ENCODE peak calls at places on chromosomes 4 and X, in eight cellular contexts. R, Q, X, T, M, Y, E and K are unnamed samples.

GRCh38 chr4:15982833-15983528 is 20.0 kb upstream of the FGFBP2 start:
- DNase-seq in R (no peak), Q (peak), X (no peak), T (no peak), M (no peak), Y (peak), E (no peak), K (no peak)

GRCh38 chrX:45824471-45824870 is 623.8 kb upstream of the DIPK2B start:
- DNase-seq in R (peak), Q (peak), X (no peak), T (no peak), M (peak), Y (peak), E (peak), K (no peak)

GRCh38 chrX:133307637-133308485 is 89.7 kb upstream of the TFDP3 start:
- DNase-seq in R (no peak), Q (no peak), X (no peak), T (no peak), M (no peak), Y (no peak), E (no peak), K (no peak)

GRCh38 chr4:1569461-1570151 is 114.5 kb downstream of the FAM53A start:
- DNase-seq in R (no peak), Q (no peak), X (no peak), T (no peak), M (no peak), Y (no peak), E (no peak), K (no peak)

GRCh38 chr4:124806403-124806802 is 93.9 kb upstream of the ANKRD50 start:
- DNase-seq in R (no peak), Q (no peak), X (no peak), T (no peak), M (no peak), Y (peak), E (no peak), K (no peak)

GRCh38 chrX:87517571-87518141 is at the start of gene KLHL4:
- DNase-seq in R (no peak), Q (peak), X (no peak), T (no peak), M (no peak), Y (peak), E (peak), K (peak)

GRCh38 chrX:23341452-23341851 is 6.8 kb downstream of the PTCHD1 start:
- DNase-seq in R (no peak), Q (no peak), X (no peak), T (no peak), M (no peak), Y (no peak), E (no peak), K (no peak)

GRCh38 chr4:181224826-181225225 is 1018.4 kb upstream of the TENM3 start:
- DNase-seq in R (no peak), Q (no peak), X (no peak), T (no peak), M (no peak), Y (no peak), E (no peak), K (no peak)

GRCh38 chr4:2436301-2436700 is 17.5 kb downstream of the CFAP99 start:
- DNase-seq in R (no peak), Q (no peak), X (no peak), T (no peak), M (no peak), Y (no peak), E (no peak), K (no peak)

GRCh38 chr4:110196206-110196870 is 2.1 kb downstream of the ELOVL6 start:
- DNase-seq in R (peak), Q (peak), X (no peak), T (peak), M (no peak), Y (peak), E (no peak), K (no peak)